ENCODE peak calls at places on chromosome 4, in nine cellular contexts. One of them, this sample, is unnamed.
A peak's percentile ranks its signal among the peaks of the same experiment; 100 is the strongest.

GRCh38 chr4:48071171-48071570 is 54.6 kb downstream of the NIPAL1 start:
- DNase-seq in iris pigment epithelial cell: peak; percentile 7
- DNase-seq in ELR: no peak
- DNase-seq in AML-193: no peak
- DNase-seq in RPMI7951: no peak
- DNase-seq in endodermal cell: no peak
- DNase-seq in glutamatergic neuron: no peak
- DNase-seq in foreskin fibroblast: no peak
- DNase-seq in right lobe of liver: no peak
- DNase-seq in this sample: peak; percentile 69

GRCh38 chr4:21469438-21470032 is 479.0 kb downstream of the KCNIP4 start:
- DNase-seq in iris pigment epithelial cell: peak; percentile 34
- DNase-seq in foreskin fibroblast: peak; percentile 43
- DNase-seq in right lobe of liver: no peak
- DNase-seq in RPMI7951: peak; percentile 12
- DNase-seq in endodermal cell: no peak
- DNase-seq in AML-193: peak; percentile 6
- DNase-seq in ELR: peak; percentile 34
- DNase-seq in glutamatergic neuron: no peak
- DNase-seq in this sample: peak; percentile 36

GRCh38 chr4:108172231-108172779 is 3.6 kb upstream of the LEF1 start:
- DNase-seq in endodermal cell: no peak
- DNase-seq in RPMI7951: peak; percentile 53
- DNase-seq in glutamatergic neuron: peak; percentile 65
- DNase-seq in AML-193: no peak
- DNase-seq in iris pigment epithelial cell: no peak
- DNase-seq in ELR: peak; percentile 48
- DNase-seq in foreskin fibroblast: peak; percentile 65
- DNase-seq in right lobe of liver: no peak
- DNase-seq in this sample: peak; percentile 26

GRCh38 chr4:45030059-45030458 is 303.7 kb upstream of the GNPDA2 start:
- DNase-seq in endodermal cell: peak; percentile 67
- DNase-seq in glutamatergic neuron: no peak
- DNase-seq in foreskin fibroblast: no peak
- DNase-seq in AML-193: no peak
- DNase-seq in iris pigment epithelial cell: no peak
- DNase-seq in RPMI7951: no peak
- DNase-seq in ELR: no peak
- DNase-seq in right lobe of liver: no peak
- DNase-seq in this sample: no peak

GRCh38 chr4:88830576-88830975 is 132.9 kb upstream of the NAP1L5 start:
- DNase-seq in RPMI7951: no peak
- DNase-seq in AML-193: no peak
- DNase-seq in endodermal cell: no peak
- DNase-seq in iris pigment epithelial cell: no peak
- DNase-seq in ELR: no peak
- DNase-seq in right lobe of liver: no peak
- DNase-seq in glutamatergic neuron: no peak
- DNase-seq in foreskin fibroblast: no peak
- DNase-seq in this sample: no peak

GRCh38 chr4:3477750-3478430 is 14.8 kb downstream of the DOK7 start:
- DNase-seq in glutamatergic neuron: peak; percentile 23
- DNase-seq in right lobe of liver: no peak
- DNase-seq in ELR: no peak
- DNase-seq in iris pigment epithelial cell: no peak
- DNase-seq in endodermal cell: no peak
- DNase-seq in foreskin fibroblast: no peak
- DNase-seq in AML-193: no peak
- DNase-seq in RPMI7951: no peak
- DNase-seq in this sample: no peak

GRCh38 chr4:53103489-53103888 is 241.4 kb downstream of the RASL11B start:
- DNase-seq in glutamatergic neuron: no peak
- DNase-seq in AML-193: no peak
- DNase-seq in iris pigment epithelial cell: no peak
- DNase-seq in foreskin fibroblast: no peak
- DNase-seq in ELR: no peak
- DNase-seq in RPMI7951: no peak
- DNase-seq in right lobe of liver: no peak
- DNase-seq in endodermal cell: no peak
- DNase-seq in this sample: no peak

GRCh38 chr4:87679449-87680169 is 29.5 kb downstream of the DMP1 start:
- DNase-seq in ELR: peak; percentile 67
- DNase-seq in glutamatergic neuron: peak; percentile 57
- DNase-seq in AML-193: peak; percentile 53
- DNase-seq in right lobe of liver: no peak
- DNase-seq in iris pigment epithelial cell: peak; percentile 69
- DNase-seq in endodermal cell: peak; percentile 81
- DNase-seq in foreskin fibroblast: peak; percentile 69
- DNase-seq in RPMI7951: peak; percentile 48
- DNase-seq in this sample: peak; percentile 47

GRCh38 chr4:177367336-177367735 is 57.7 kb downstream of the NEIL3 start:
- DNase-seq in glutamatergic neuron: no peak
- DNase-seq in ELR: peak; percentile 50
- DNase-seq in AML-193: peak; percentile 34
- DNase-seq in iris pigment epithelial cell: peak; percentile 24
- DNase-seq in endodermal cell: peak; percentile 67
- DNase-seq in right lobe of liver: no peak
- DNase-seq in RPMI7951: peak; percentile 6
- DNase-seq in foreskin fibroblast: peak; percentile 25
- DNase-seq in this sample: peak; percentile 11

GRCh38 chr4:157978680-157979361 is 194.0 kb downstream of the GASK1B start:
- DNase-seq in iris pigment epithelial cell: peak; percentile 68
- DNase-seq in RPMI7951: peak; percentile 69
- DNase-seq in endodermal cell: peak; percentile 79
- DNase-seq in glutamatergic neuron: peak; percentile 55
- DNase-seq in right lobe of liver: no peak
- DNase-seq in foreskin fibroblast: peak; percentile 79
- DNase-seq in ELR: peak; percentile 78
- DNase-seq in AML-193: peak; percentile 18
- DNase-seq in this sample: peak; percentile 59

This sample was measured in M059J.